ENCODE peak calls at places on chromosomes 12 and 14, in eight cellular contexts. L is GM23338; Q is MM.1S; K is naive thymus-derived CD4-positive, alpha-beta T cell; Z is psoas muscle; U is iPS DF 6.9; W is heart left ventricle; F is CD8-positive, alpha-beta memory T cell. G is an unnamed sample.

GRCh38 chr14:34229140-34229539 is 232.9 kb downstream of the SPTSSA start:
- DNase-seq in Z (no peak), U (no peak), L (no peak), K (no peak), W (no peak), Q (no peak), F (no peak), G (no peak)

GRCh38 chr12:117714203-117714602 is 254.6 kb downstream of the KSR2 start:
- DNase-seq in F (no peak), Z (no peak), W (no peak), U (no peak), Q (no peak), K (no peak), L (peak; percentile 61), G (no peak)

GRCh38 chr14:53228966-53229365 is 75.8 kb upstream of the DDHD1 start:
- DNase-seq in W (no peak), L (no peak), Z (no peak), F (no peak), U (no peak), Q (no peak), K (no peak), G (no peak)

GRCh38 chr12:117863004-117863709 is 105.6 kb downstream of the KSR2 start:
- DNase-seq in Z (no peak), L (no peak), W (no peak), Q (no peak), K (no peak), F (no peak), U (no peak), G (no peak)

GRCh38 chr12:110249105-110249504 is 31.9 kb upstream of the ATP2A2 start:
- DNase-seq in U (no peak), F (no peak), W (peak; percentile 33), Q (no peak), K (no peak), Z (peak; percentile 37), L (no peak), G (no peak)

GRCh38 chr14:75310295-75311059 is 31.8 kb downstream of the FOS start:
- DNase-seq in W (peak; percentile 92), U (no peak), F (no peak), K (no peak), Z (peak; percentile 84), Q (no peak), L (peak; percentile 93), G (no peak)

GRCh38 chr14:95713596-95714371 is at the start of gene TCL1A:
- DNase-seq in K (no peak), U (no peak), Z (no peak), F (no peak), Q (no peak), W (no peak), L (peak; percentile 89), G (no peak)

GRCh38 chr12:113478351-113479011 is 6.8 kb upstream of the LHX5 start:
- DNase-seq in U (no peak), Q (no peak), Z (no peak), W (no peak), F (no peak), K (no peak), L (peak; percentile 77), G (no peak)

GRCh38 chr12:53195516-53196420 is 11.3 kb downstream of the ITGB7 start:
- DNase-seq in F (no peak), K (no peak), L (no peak), U (no peak), Q (no peak), Z (no peak), W (no peak), G (no peak)

GRCh38 chr14:33997611-33998010 is 46.7 kb upstream of the EGLN3 start:
- DNase-seq in Z (no peak), W (no peak), F (no peak), K (no peak), L (no peak), U (no peak), Q (no peak), G (no peak)

GRCh38 chr12:108643941-108644742 is 10.4 kb upstream of the SELPLG start:
- DNase-seq in L (no peak), F (no peak), U (no peak), K (no peak), W (peak; percentile 82), Q (no peak), Z (peak; percentile 66), G (no peak)

GRCh38 chr14:53999061-53999488 is 42.5 kb upstream of the BMP4 start:
- DNase-seq in U (no peak), K (no peak), F (no peak), Q (no peak), W (no peak), L (no peak), Z (no peak), G (no peak)

GRCh38 chr14:51507556-51508511 is 143.9 kb upstream of the FRMD6 start:
- DNase-seq in W (peak; percentile 64), K (no peak), L (no peak), F (no peak), Z (peak; percentile 47), Q (no peak), U (no peak), G (no peak)

GRCh38 chr14:99601301-99601945 is 2.6 kb downstream of the CCDC85C start:
- DNase-seq in W (peak; percentile 63), K (no peak), F (no peak), U (no peak), Q (no peak), L (no peak), Z (no peak), G (no peak)

GRCh38 chr12:40646456-40646855 is 45.8 kb upstream of the CNTN1 start:
- DNase-seq in U (no peak), L (no peak), F (no peak), W (no peak), Q (no peak), K (no peak), Z (no peak), G (no peak)

GRCh38 chr14:63387691-63388090 is 69.0 kb upstream of the GPHB5 start:
- DNase-seq in W (no peak), F (no peak), Q (no peak), U (no peak), L (no peak), Z (no peak), K (no peak), G (no peak)

GRCh38 chr14:91968280-91968679 is 20.8 kb upstream of the FBLN5 start:
- DNase-seq in W (no peak), L (no peak), U (no peak), Q (no peak), K (peak; percentile 52), F (peak; percentile 10), Z (no peak), G (peak; percentile 36)

GRCh38 chr12:77324763-77325468 is 259.5 kb upstream of the E2F7 start:
- DNase-seq in L (peak; percentile 94), U (peak; percentile 66), K (no peak), Q (peak; percentile 83), W (peak; percentile 77), Z (peak; percentile 65), F (no peak), G (peak; percentile 16)

GRCh38 chr14:30796707-30797106 is 77.7 kb upstream of the COCH start:
- DNase-seq in Z (no peak), U (no peak), L (no peak), K (no peak), F (no peak), Q (no peak), W (no peak), G (no peak)

GRCh38 chr12:92132282-92132681 is 13.4 kb downstream of the BTG1 start:
- DNase-seq in W (no peak), U (no peak), Z (no peak), F (no peak), Q (peak; percentile 60), L (no peak), K (peak; percentile 53), G (no peak)

GRCh38 chr12:92133795-92134637 is 11.6 kb downstream of the BTG1 start:
- DNase-seq in U (no peak), L (no peak), K (no peak), W (no peak), Z (no peak), F (no peak), Q (peak; percentile 5), G (no peak)

GRCh38 chr12:92134638-92135274 is 10.9 kb downstream of the BTG1 start:
- DNase-seq in Z (no peak), Q (peak; percentile 5), U (no peak), F (no peak), L (no peak), W (no peak), K (no peak), G (peak; percentile 73)

GRCh38 chr12:92130999-92131398 is 14.6 kb downstream of the BTG1 start:
- DNase-seq in U (no peak), F (no peak), Q (peak; percentile 4), Z (no peak), K (no peak), L (no peak), W (no peak), G (no peak)

DNA sequence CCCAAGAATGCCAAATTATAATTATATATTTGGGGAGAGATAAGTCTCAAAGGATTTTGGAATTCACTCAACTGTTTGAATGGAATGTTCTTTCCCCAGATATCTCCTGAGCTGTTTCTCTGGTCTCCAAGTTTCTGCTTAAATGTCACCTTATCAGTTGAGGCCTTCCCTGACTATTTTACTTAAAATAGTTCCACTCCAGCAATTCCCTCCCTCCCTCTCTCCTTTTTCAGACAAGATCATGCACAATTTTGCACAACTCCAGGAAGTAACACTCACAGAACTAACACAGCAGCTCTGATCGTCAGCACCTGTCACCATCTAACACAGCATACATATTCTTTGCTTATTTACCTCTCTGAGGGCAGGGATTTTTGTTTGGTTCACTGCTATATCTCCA is 12.5 kb downstream of the BTG1 start:
- DNase-seq in K (no peak), Z (no peak), W (no peak), L (no peak), F (no peak), U (no peak), Q (peak; percentile 6), G (no peak)
- H3K4me1 ChIP-seq in K (peaks cover 51% of the 10 kb centered on the region), Z (peaks cover 51% of the 10 kb centered on the region), W (peaks cover 73% of the 10 kb centered on the region), L (peaks cover 55% of the 10 kb centered on the region), F (peaks cover 85% of the 10 kb centered on the region), U (peaks cover 3% of the 10 kb centered on the region), Q (peaks cover 45% of the 10 kb centered on the region), G (peaks cover 81% of the 10 kb centered on the region)

GRCh38 chr12:95481888-95482287 is 7.9 kb downstream of the METAP2 start:
- DNase-seq in Q (no peak), L (no peak), K (no peak), U (no peak), Z (no peak), W (no peak), F (no peak), G (no peak)
- H3K36me3 ChIP-seq in Q (no peaks in the 10 kb centered on the region), L (peaks cover 35% of the 10 kb centered on the region), K (peaks cover 10% of the 10 kb centered on the region), U (peaks cover 6% of the 10 kb centered on the region), Z (peaks cover 2% of the 10 kb centered on the region), W (peaks cover 69% of the 10 kb centered on the region), F (peaks cover 33% of the 10 kb centered on the region), G (peaks cover 51% of the 10 kb centered on the region)

DNA sequence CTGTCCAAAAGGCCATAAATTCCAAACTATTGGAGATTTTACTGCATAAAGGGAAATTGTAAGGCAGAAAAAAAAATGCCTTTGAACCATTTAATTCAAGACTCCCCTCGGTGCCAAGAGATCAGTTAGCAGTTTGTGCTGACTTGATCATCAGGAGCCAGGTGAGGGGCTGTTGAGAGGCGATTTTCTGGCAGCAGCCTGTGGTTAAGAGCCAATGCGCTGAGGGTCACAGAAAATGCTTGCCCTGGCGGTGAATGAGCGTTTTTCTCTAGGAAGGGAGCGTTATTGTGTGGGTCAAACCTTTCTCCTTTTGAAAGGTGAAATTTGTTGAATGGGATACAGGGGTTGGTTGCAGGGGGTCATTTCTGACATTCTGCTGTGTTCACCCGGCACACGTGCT is 4.7 kb downstream of the SRRM4 start:
- DNase-seq in L (peak; percentile 61), K (no peak), Q (no peak), Z (no peak), W (no peak), F (no peak), U (no peak), G (no peak)
- H3K4me1 ChIP-seq in L (peaks cover 3% of the 10 kb centered on the region), K (no peaks in the 10 kb centered on the region), Q (no peaks in the 10 kb centered on the region), Z (no peaks in the 10 kb centered on the region), W (peaks cover 8% of the 10 kb centered on the region), F (no peaks in the 10 kb centered on the region), U (no peaks in the 10 kb centered on the region), G (no peaks in the 10 kb centered on the region)

GRCh38 chr12:120571299-120571698 is 9.9 kb downstream of the POP5 start:
- DNase-seq in W (no peak), F (no peak), Q (no peak), U (no peak), L (no peak), Z (no peak), K (no peak), G (no peak)
- H3K36me3 ChIP-seq in W (peaks cover 100% of the 10 kb centered on the region), F (peaks cover 64% of the 10 kb centered on the region), Q (peaks cover 7% of the 10 kb centered on the region), U (peaks cover 17% of the 10 kb centered on the region), L (peaks cover 80% of the 10 kb centered on the region), Z (peaks cover 23% of the 10 kb centered on the region), K (peaks cover 43% of the 10 kb centered on the region), G (peaks cover 88% of the 10 kb centered on the region)